ENCODE peak calls at places on chromosomes 3 and 15, in four cellular contexts. One of them, this sample, is unnamed.

GRCh38 chr3:39038165-39038564 is 13.6 kb downstream of the SCN11A start:
- DNase-seq in AG04450: no peak
- DNase-seq in CD8-positive, alpha-beta memory T cell: no peak
- DNase-seq in caudate nucleus: no peak
- DNase-seq in this sample: no peak

GRCh38 chr3:39147711-39148115 is 5.7 kb downstream of the CSRNP1 start:
- DNase-seq in AG04450: no peak
- DNase-seq in CD8-positive, alpha-beta memory T cell: peak
- DNase-seq in caudate nucleus: no peak
- DNase-seq in this sample: no peak

GRCh38 chr3:168191856-168192255 is 96.1 kb upstream of the GOLIM4 start:
- DNase-seq in AG04450: no peak
- DNase-seq in CD8-positive, alpha-beta memory T cell: no peak
- DNase-seq in caudate nucleus: no peak
- DNase-seq in this sample: no peak

GRCh38 chr3:50671331-50671730 is 3.4 kb upstream of the DOCK3 start:
- DNase-seq in AG04450: peak
- DNase-seq in CD8-positive, alpha-beta memory T cell: no peak
- DNase-seq in caudate nucleus: no peak
- DNase-seq in this sample: no peak

GRCh38 chr15:63500265-63501250 is 3.8 kb upstream of the USP3 start:
- DNase-seq in AG04450: no peak
- DNase-seq in CD8-positive, alpha-beta memory T cell: no peak
- DNase-seq in caudate nucleus: no peak
- DNase-seq in this sample: no peak

GRCh38 chr3:188925376-188925775 is 246.4 kb upstream of the TPRG1 start:
- DNase-seq in AG04450: no peak
- DNase-seq in CD8-positive, alpha-beta memory T cell: no peak
- DNase-seq in caudate nucleus: no peak
- DNase-seq in this sample: no peak

GRCh38 chr3:158711886-158712285 is 20.4 kb downstream of the RARRES1 start:
- DNase-seq in AG04450: peak
- DNase-seq in CD8-positive, alpha-beta memory T cell: no peak
- DNase-seq in caudate nucleus: no peak
- DNase-seq in this sample: no peak

GRCh38 chr15:51687565-51687964 is 6.3 kb downstream of the SCG3 start:
- DNase-seq in AG04450: no peak
- DNase-seq in CD8-positive, alpha-beta memory T cell: no peak
- DNase-seq in caudate nucleus: no peak
- DNase-seq in this sample: no peak

GRCh38 chr3:83601704-83602103 is 1357.1 kb upstream of the CADM2 start:
- DNase-seq in AG04450: no peak
- DNase-seq in CD8-positive, alpha-beta memory T cell: no peak
- DNase-seq in caudate nucleus: no peak
- DNase-seq in this sample: no peak

GRCh38 chr3:52366527-52366926 is 50.4 kb downstream of the DNAH1 start:
- DNase-seq in AG04450: no peak
- DNase-seq in CD8-positive, alpha-beta memory T cell: no peak
- DNase-seq in caudate nucleus: peak
- DNase-seq in this sample: no peak

GRCh38 chr3:14836049-14836468 is 17.3 kb downstream of the FGD5 start:
- DNase-seq in AG04450: no peak
- DNase-seq in CD8-positive, alpha-beta memory T cell: no peak
- DNase-seq in caudate nucleus: no peak
- DNase-seq in this sample: no peak
- H3K27ac ChIP-seq in AG04450: no peak
- H3K27ac ChIP-seq in CD8-positive, alpha-beta memory T cell: no peak
- H3K27ac ChIP-seq in caudate nucleus: no peak
- H3K27ac ChIP-seq in this sample: no peak

DNA sequence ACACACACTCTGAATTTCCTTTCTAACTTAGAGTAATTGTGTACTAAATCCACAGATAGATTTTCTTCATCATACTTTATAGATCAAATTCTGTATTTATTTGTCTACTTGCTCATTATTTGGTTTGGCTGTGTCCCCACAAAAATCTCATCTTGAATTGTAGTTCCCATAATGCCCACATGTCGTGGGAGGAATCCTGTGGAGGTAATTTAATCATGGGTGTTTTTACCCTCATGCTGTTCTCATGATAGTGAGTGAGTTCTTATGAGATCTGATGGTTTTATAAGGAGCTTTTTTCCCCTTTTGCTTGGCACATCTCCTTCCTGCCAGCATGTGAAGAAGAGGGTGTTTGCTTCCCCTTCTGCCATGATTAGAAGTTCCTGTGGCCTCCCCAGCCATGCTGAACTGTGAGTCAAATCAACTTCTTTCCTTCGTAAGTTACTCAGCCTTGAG is 198.3 kb upstream of the TGFBR2 start:
- DNase-seq in AG04450: no peak
- DNase-seq in CD8-positive, alpha-beta memory T cell: no peak
- DNase-seq in caudate nucleus: no peak
- DNase-seq in this sample: peak
- H3K27ac ChIP-seq in AG04450: no peak
- H3K27ac ChIP-seq in CD8-positive, alpha-beta memory T cell: no peak
- H3K27ac ChIP-seq in caudate nucleus: no peak
- H3K27ac ChIP-seq in this sample: no peak

DNA sequence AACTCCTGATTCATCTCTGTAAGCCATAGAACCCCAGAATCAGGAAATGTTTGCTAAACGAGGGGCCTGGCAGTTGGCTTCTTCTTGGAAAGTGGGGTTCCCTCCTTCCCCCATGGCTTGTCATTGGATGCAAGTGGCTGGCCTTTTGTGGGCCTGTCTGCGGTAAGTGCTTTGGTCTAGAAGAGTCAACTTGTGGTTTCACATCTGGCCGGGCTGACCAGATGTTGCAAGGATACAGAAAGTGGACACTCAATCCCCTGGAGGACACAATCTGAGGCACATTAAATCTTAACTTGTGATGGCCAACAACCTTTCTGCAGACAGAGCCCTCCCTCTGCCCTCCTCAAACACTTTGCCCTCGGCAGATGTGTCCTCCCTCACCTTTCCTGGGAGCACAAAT is 1.1 kb downstream of the FAH start:
- DNase-seq in AG04450: no peak
- DNase-seq in CD8-positive, alpha-beta memory T cell: no peak
- DNase-seq in caudate nucleus: no peak
- DNase-seq in this sample: no peak
- H3K27ac ChIP-seq in AG04450: peak
- H3K27ac ChIP-seq in CD8-positive, alpha-beta memory T cell: peak
- H3K27ac ChIP-seq in caudate nucleus: no peak
- H3K27ac ChIP-seq in this sample: peak

GRCh38 chr15:40843183-40843884 is 514 bp upstream of the SPINT1 start:
- DNase-seq in AG04450: no peak
- DNase-seq in CD8-positive, alpha-beta memory T cell: no peak
- DNase-seq in caudate nucleus: no peak
- DNase-seq in this sample: no peak
- H3K27ac ChIP-seq in AG04450: no peak
- H3K27ac ChIP-seq in CD8-positive, alpha-beta memory T cell: no peak
- H3K27ac ChIP-seq in caudate nucleus: no peak
- H3K27ac ChIP-seq in this sample: no peak

GRCh38 chr3:160179906-160180305 is 45.3 kb upstream of the C3orf80 start:
- DNase-seq in AG04450: no peak
- DNase-seq in CD8-positive, alpha-beta memory T cell: no peak
- DNase-seq in caudate nucleus: no peak
- DNase-seq in this sample: no peak
- H3K27ac ChIP-seq in AG04450: no peak
- H3K27ac ChIP-seq in CD8-positive, alpha-beta memory T cell: no peak
- H3K27ac ChIP-seq in caudate nucleus: no peak
- H3K27ac ChIP-seq in this sample: no peak

GRCh38 chr15:35522061-35522460 is 23.9 kb downstream of the DPH6 start:
- DNase-seq in AG04450: peak
- DNase-seq in CD8-positive, alpha-beta memory T cell: no peak
- DNase-seq in caudate nucleus: no peak
- DNase-seq in this sample: no peak
- H3K27ac ChIP-seq in AG04450: no peak
- H3K27ac ChIP-seq in CD8-positive, alpha-beta memory T cell: no peak
- H3K27ac ChIP-seq in caudate nucleus: no peak
- H3K27ac ChIP-seq in this sample: no peak

GRCh38 chr15:48565560-48566482 is 79.7 kb downstream of the FBN1 start:
- DNase-seq in AG04450: no peak
- DNase-seq in CD8-positive, alpha-beta memory T cell: no peak
- DNase-seq in caudate nucleus: no peak
- DNase-seq in this sample: no peak

GRCh38 chr15:48560321-48561051 is 85.0 kb downstream of the FBN1 start:
- DNase-seq in AG04450: no peak
- DNase-seq in CD8-positive, alpha-beta memory T cell: no peak
- DNase-seq in caudate nucleus: no peak
- DNase-seq in this sample: no peak

GRCh38 chr15:48566669-48567068 is 78.8 kb downstream of the FBN1 start:
- DNase-seq in AG04450: no peak
- DNase-seq in CD8-positive, alpha-beta memory T cell: no peak
- DNase-seq in caudate nucleus: no peak
- DNase-seq in this sample: no peak

GRCh38 chr15:48564690-48565089 is 80.8 kb downstream of the FBN1 start:
- DNase-seq in AG04450: no peak
- DNase-seq in CD8-positive, alpha-beta memory T cell: no peak
- DNase-seq in caudate nucleus: no peak
- DNase-seq in this sample: no peak

GRCh38 chr15:48563944-48564343 is 81.6 kb downstream of the FBN1 start:
- DNase-seq in AG04450: no peak
- DNase-seq in CD8-positive, alpha-beta memory T cell: no peak
- DNase-seq in caudate nucleus: no peak
- DNase-seq in this sample: no peak
- H3K27ac ChIP-seq in AG04450: no peak
- H3K27ac ChIP-seq in CD8-positive, alpha-beta memory T cell: no peak
- H3K27ac ChIP-seq in caudate nucleus: no peak
- H3K27ac ChIP-seq in this sample: no peak

GRCh38 chr3:58272891-58273290 is 33.2 kb upstream of the RPP14 start:
- DNase-seq in AG04450: no peak
- DNase-seq in CD8-positive, alpha-beta memory T cell: no peak
- DNase-seq in caudate nucleus: no peak
- DNase-seq in this sample: no peak
- H3K27ac ChIP-seq in AG04450: no peak
- H3K27ac ChIP-seq in CD8-positive, alpha-beta memory T cell: no peak
- H3K27ac ChIP-seq in caudate nucleus: no peak
- H3K27ac ChIP-seq in this sample: no peak

This sample was measured in HL-60.